ENCODE peak calls at places on chromosomes 5 and 9, in ten cellular contexts. One of them, this sample, is unnamed.

GRCh38 chr5:86797677-86798076 is 179.9 kb downstream of the COX7C start:
- DNase-seq in left ventricle myocardium inferior: no peak
- DNase-seq in SK-N-SH: no peak
- DNase-seq in SJSA1: no peak
- DNase-seq in aorta: no peak
- DNase-seq in CD4-positive, alpha-beta memory T cell: no peak
- DNase-seq in HCT116: no peak
- DNase-seq in IMR-90: no peak
- DNase-seq in right cardiac atrium: no peak
- DNase-seq in CD8-positive, alpha-beta T cell: no peak
- DNase-seq in this sample: no peak

GRCh38 chr9:129556576-129557191 is 64.2 kb downstream of the C9orf50 start:
- DNase-seq in left ventricle myocardium inferior: no peak
- DNase-seq in SK-N-SH: no peak
- DNase-seq in SJSA1: no peak
- DNase-seq in aorta: no peak
- DNase-seq in CD4-positive, alpha-beta memory T cell: no peak
- DNase-seq in HCT116: no peak
- DNase-seq in IMR-90: no peak
- DNase-seq in right cardiac atrium: no peak
- DNase-seq in CD8-positive, alpha-beta T cell: no peak
- DNase-seq in this sample: no peak

GRCh38 chr5:1662559-1663043 is 137.0 kb downstream of the MRPL36 start:
- DNase-seq in left ventricle myocardium inferior: no peak
- DNase-seq in SK-N-SH: no peak
- DNase-seq in SJSA1: no peak
- DNase-seq in aorta: no peak
- DNase-seq in CD4-positive, alpha-beta memory T cell: no peak
- DNase-seq in HCT116: no peak
- DNase-seq in IMR-90: no peak
- DNase-seq in right cardiac atrium: no peak
- DNase-seq in CD8-positive, alpha-beta T cell: no peak
- DNase-seq in this sample: no peak

GRCh38 chr9:106880863-106881262 is 17.9 kb downstream of the ZNF462 start:
- DNase-seq in left ventricle myocardium inferior: no peak
- DNase-seq in SK-N-SH: no peak
- DNase-seq in SJSA1: no peak
- DNase-seq in aorta: no peak
- DNase-seq in CD4-positive, alpha-beta memory T cell: no peak
- DNase-seq in HCT116: no peak
- DNase-seq in IMR-90: peak; percentile 82
- DNase-seq in right cardiac atrium: peak; percentile 37
- DNase-seq in CD8-positive, alpha-beta T cell: no peak
- DNase-seq in this sample: no peak

GRCh38 chr5:163645421-163646416 is 140.3 kb downstream of the MAT2B start:
- DNase-seq in left ventricle myocardium inferior: no peak
- DNase-seq in SK-N-SH: no peak
- DNase-seq in SJSA1: no peak
- DNase-seq in aorta: no peak
- DNase-seq in CD4-positive, alpha-beta memory T cell: no peak
- DNase-seq in HCT116: no peak
- DNase-seq in IMR-90: no peak
- DNase-seq in right cardiac atrium: no peak
- DNase-seq in CD8-positive, alpha-beta T cell: no peak
- DNase-seq in this sample: no peak

GRCh38 chr5:52988335-52989024 is 672 bp upstream of the ITGA2 start:
- DNase-seq in left ventricle myocardium inferior: no peak
- DNase-seq in SK-N-SH: peak; percentile 6
- DNase-seq in SJSA1: peak; percentile 38
- DNase-seq in aorta: no peak
- DNase-seq in CD4-positive, alpha-beta memory T cell: peak; percentile 1
- DNase-seq in HCT116: peak; percentile 23
- DNase-seq in IMR-90: no peak
- DNase-seq in right cardiac atrium: no peak
- DNase-seq in CD8-positive, alpha-beta T cell: no peak
- DNase-seq in this sample: no peak

GRCh38 chr9:84266087-84266561 is 74.4 kb downstream of the SLC28A3 start:
- DNase-seq in left ventricle myocardium inferior: no peak
- DNase-seq in SK-N-SH: no peak
- DNase-seq in SJSA1: no peak
- DNase-seq in aorta: no peak
- DNase-seq in CD4-positive, alpha-beta memory T cell: no peak
- DNase-seq in HCT116: no peak
- DNase-seq in IMR-90: no peak
- DNase-seq in right cardiac atrium: no peak
- DNase-seq in CD8-positive, alpha-beta T cell: no peak
- DNase-seq in this sample: no peak

GRCh38 chr5:158468444-158468843 is 609.5 kb upstream of the CLINT1 start:
- DNase-seq in left ventricle myocardium inferior: no peak
- DNase-seq in SK-N-SH: no peak
- DNase-seq in SJSA1: no peak
- DNase-seq in aorta: no peak
- DNase-seq in CD4-positive, alpha-beta memory T cell: no peak
- DNase-seq in HCT116: no peak
- DNase-seq in IMR-90: no peak
- DNase-seq in right cardiac atrium: no peak
- DNase-seq in CD8-positive, alpha-beta T cell: no peak
- DNase-seq in this sample: no peak

GRCh38 chr5:16957305-16958165 is 21.4 kb upstream of the MYO10 start:
- DNase-seq in left ventricle myocardium inferior: no peak
- DNase-seq in SK-N-SH: no peak
- DNase-seq in SJSA1: peak; percentile 86
- DNase-seq in aorta: no peak
- DNase-seq in CD4-positive, alpha-beta memory T cell: no peak
- DNase-seq in HCT116: no peak
- DNase-seq in IMR-90: peak; percentile 98
- DNase-seq in right cardiac atrium: no peak
- DNase-seq in CD8-positive, alpha-beta T cell: no peak
- DNase-seq in this sample: no peak

GRCh38 chr9:86771391-86771790 is 175.9 kb downstream of the GAS1 start:
- DNase-seq in left ventricle myocardium inferior: no peak
- DNase-seq in SK-N-SH: no peak
- DNase-seq in SJSA1: no peak
- DNase-seq in aorta: no peak
- DNase-seq in CD4-positive, alpha-beta memory T cell: no peak
- DNase-seq in HCT116: no peak
- DNase-seq in IMR-90: no peak
- DNase-seq in right cardiac atrium: no peak
- DNase-seq in CD8-positive, alpha-beta T cell: no peak
- DNase-seq in this sample: no peak

GRCh38 chr5:145683426-145683825 is 151.7 kb downstream of the PRELID2 start:
- DNase-seq in left ventricle myocardium inferior: no peak
- DNase-seq in SK-N-SH: no peak
- DNase-seq in SJSA1: no peak
- DNase-seq in aorta: no peak
- DNase-seq in CD4-positive, alpha-beta memory T cell: no peak
- DNase-seq in HCT116: no peak
- DNase-seq in IMR-90: no peak
- DNase-seq in right cardiac atrium: no peak
- DNase-seq in CD8-positive, alpha-beta T cell: no peak
- DNase-seq in this sample: no peak

GRCh38 chr5:58198330-58198729 is 261.6 kb downstream of the PLK2 start:
- DNase-seq in left ventricle myocardium inferior: no peak
- DNase-seq in SK-N-SH: no peak
- DNase-seq in SJSA1: no peak
- DNase-seq in aorta: no peak
- DNase-seq in CD4-positive, alpha-beta memory T cell: no peak
- DNase-seq in HCT116: no peak
- DNase-seq in IMR-90: no peak
- DNase-seq in right cardiac atrium: no peak
- DNase-seq in CD8-positive, alpha-beta T cell: no peak
- DNase-seq in this sample: no peak

GRCh38 chr9:109428854-109429253 is 69.3 kb downstream of the PTPN3 start:
- DNase-seq in left ventricle myocardium inferior: no peak
- DNase-seq in SK-N-SH: no peak
- DNase-seq in SJSA1: no peak
- DNase-seq in aorta: no peak
- DNase-seq in CD4-positive, alpha-beta memory T cell: no peak
- DNase-seq in HCT116: no peak
- DNase-seq in IMR-90: no peak
- DNase-seq in right cardiac atrium: no peak
- DNase-seq in CD8-positive, alpha-beta T cell: no peak
- DNase-seq in this sample: no peak

GRCh38 chr5:130065617-130066016 is 161.4 kb downstream of the CHSY3 start:
- DNase-seq in left ventricle myocardium inferior: no peak
- DNase-seq in SK-N-SH: no peak
- DNase-seq in SJSA1: no peak
- DNase-seq in aorta: no peak
- DNase-seq in CD4-positive, alpha-beta memory T cell: no peak
- DNase-seq in HCT116: no peak
- DNase-seq in IMR-90: no peak
- DNase-seq in right cardiac atrium: no peak
- DNase-seq in CD8-positive, alpha-beta T cell: no peak
- DNase-seq in this sample: no peak

GRCh38 chr5:85663708-85664031 is 954.1 kb upstream of the COX7C start:
- DNase-seq in left ventricle myocardium inferior: no peak
- DNase-seq in SK-N-SH: peak; percentile 24
- DNase-seq in SJSA1: no peak
- DNase-seq in aorta: no peak
- DNase-seq in CD4-positive, alpha-beta memory T cell: no peak
- DNase-seq in HCT116: no peak
- DNase-seq in IMR-90: no peak
- DNase-seq in right cardiac atrium: no peak
- DNase-seq in CD8-positive, alpha-beta T cell: no peak
- DNase-seq in this sample: no peak

GRCh38 chr5:147410496-147411395 is 99.1 kb downstream of the DPYSL3 start:
- DNase-seq in left ventricle myocardium inferior: peak; percentile 39
- DNase-seq in SK-N-SH: peak; percentile 40
- DNase-seq in SJSA1: no peak
- DNase-seq in aorta: no peak
- DNase-seq in CD4-positive, alpha-beta memory T cell: no peak
- DNase-seq in HCT116: no peak
- DNase-seq in IMR-90: no peak
- DNase-seq in right cardiac atrium: peak; percentile 71
- DNase-seq in CD8-positive, alpha-beta T cell: no peak
- DNase-seq in this sample: no peak
- H3K27ac ChIP-seq in left ventricle myocardium inferior: peak overlapping the region; percentile 65
- H3K27ac ChIP-seq in SK-N-SH: peak overlapping the region; percentile 81
- H3K27ac ChIP-seq in SJSA1: no peak overlapping the region
- H3K27ac ChIP-seq in aorta: peak overlapping the region; percentile 99
- H3K27ac ChIP-seq in CD4-positive, alpha-beta memory T cell: no peak overlapping the region
- H3K27ac ChIP-seq in HCT116: no peak overlapping the region
- H3K27ac ChIP-seq in IMR-90: peak overlapping the region; percentile 34
- H3K27ac ChIP-seq in right cardiac atrium: peak overlapping the region; percentile 3
- H3K27ac ChIP-seq in CD8-positive, alpha-beta T cell: no peak overlapping the region
- H3K27ac ChIP-seq in this sample: no peak overlapping the region

DNA sequence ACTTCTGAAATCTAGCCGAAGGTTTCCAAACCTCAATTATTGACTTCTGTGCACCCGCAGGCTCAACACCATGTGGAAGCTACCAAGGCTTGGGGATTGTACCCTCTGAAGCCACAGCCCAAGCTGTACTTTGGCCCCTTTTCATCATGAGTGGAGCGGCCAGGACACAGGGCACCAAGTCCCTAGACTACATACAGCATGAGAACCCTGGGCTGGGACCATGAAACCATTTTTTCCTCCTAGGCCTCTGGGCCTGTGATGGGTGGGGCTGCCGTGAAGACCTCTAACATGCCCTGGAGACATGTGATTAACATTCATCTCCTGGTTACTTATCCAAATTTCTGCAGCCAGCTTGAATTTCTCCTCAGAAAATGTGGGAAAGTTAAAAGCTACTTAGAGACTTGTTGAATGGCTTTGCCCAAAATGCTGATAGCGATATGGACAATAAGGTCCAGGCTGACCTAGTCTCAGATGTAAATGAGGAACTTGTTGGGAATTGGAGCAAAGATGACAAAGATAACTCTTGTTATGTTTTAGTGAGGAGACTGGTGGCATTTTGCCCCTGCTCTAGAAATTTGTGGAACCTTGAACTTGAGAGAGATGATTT is 34.1 kb upstream of the CPLANE1 start:
- DNase-seq in left ventricle myocardium inferior: no peak
- DNase-seq in SK-N-SH: no peak
- DNase-seq in SJSA1: no peak
- DNase-seq in aorta: no peak
- DNase-seq in CD4-positive, alpha-beta memory T cell: no peak
- DNase-seq in HCT116: no peak
- DNase-seq in IMR-90: no peak
- DNase-seq in right cardiac atrium: no peak
- DNase-seq in CD8-positive, alpha-beta T cell: no peak
- DNase-seq in this sample: no peak
- H3K9me3 ChIP-seq in left ventricle myocardium inferior: peaks cover 15% of the 10 kb centered on the region
- H3K9me3 ChIP-seq in SK-N-SH: no peaks in the 10 kb centered on the region
- H3K9me3 ChIP-seq in SJSA1: peaks cover 13% of the 10 kb centered on the region
- H3K9me3 ChIP-seq in aorta: no peaks in the 10 kb centered on the region
- H3K9me3 ChIP-seq in CD4-positive, alpha-beta memory T cell: no peaks in the 10 kb centered on the region
- H3K9me3 ChIP-seq in HCT116: peaks cover 4% of the 10 kb centered on the region
- H3K9me3 ChIP-seq in IMR-90: peaks cover 13% of the 10 kb centered on the region
- H3K9me3 ChIP-seq in right cardiac atrium: peaks cover 2% of the 10 kb centered on the region
- H3K9me3 ChIP-seq in CD8-positive, alpha-beta T cell: no peaks in the 10 kb centered on the region
- H3K9me3 ChIP-seq in this sample: peaks cover 8% of the 10 kb centered on the region

DNA sequence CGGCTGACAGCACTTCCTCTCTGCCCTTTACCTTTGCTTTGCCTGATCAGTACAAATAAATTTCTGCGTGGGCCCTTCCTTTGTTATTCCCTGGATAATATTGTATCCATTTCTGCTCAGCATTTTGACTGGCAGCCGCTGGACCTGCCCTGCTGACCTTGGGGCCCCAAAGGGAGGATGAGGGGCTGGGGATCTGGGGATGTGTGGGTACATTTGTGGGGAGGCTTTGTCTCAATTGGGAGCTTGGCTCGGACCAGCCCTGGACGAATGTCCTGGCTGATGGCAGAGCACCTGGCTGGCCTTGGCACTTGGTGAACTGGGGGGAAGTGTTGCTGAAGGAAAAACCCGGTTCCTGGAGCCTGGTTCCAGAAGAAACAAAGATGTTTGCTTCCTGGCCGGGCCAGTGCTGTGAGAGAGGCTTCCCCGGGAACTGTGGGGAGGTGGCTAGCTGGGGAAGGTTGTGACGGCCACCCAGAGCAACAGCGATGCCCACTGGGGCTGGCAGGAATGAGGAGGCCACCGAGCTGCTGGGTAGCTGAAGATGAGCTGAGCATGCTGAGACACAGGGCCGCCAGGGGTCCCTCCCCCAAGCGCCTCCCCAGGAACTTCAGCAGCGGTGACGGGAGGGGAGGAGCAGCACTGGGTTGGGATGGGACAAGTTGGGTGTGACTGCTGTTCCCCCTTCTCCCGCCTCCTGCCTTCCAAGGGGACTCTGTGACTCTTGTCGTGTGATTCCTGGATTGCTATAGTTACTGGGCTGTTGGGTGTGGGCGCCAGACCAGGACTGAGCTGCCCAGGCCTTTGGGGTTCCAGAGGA is 8.4 kb downstream of the LMX1B start:
- DNase-seq in left ventricle myocardium inferior: no peak
- DNase-seq in SK-N-SH: no peak
- DNase-seq in SJSA1: no peak
- DNase-seq in aorta: peak; percentile 31
- DNase-seq in CD4-positive, alpha-beta memory T cell: no peak
- DNase-seq in HCT116: no peak
- DNase-seq in IMR-90: no peak
- DNase-seq in right cardiac atrium: no peak
- DNase-seq in CD8-positive, alpha-beta T cell: no peak
- DNase-seq in this sample: no peak
- H3K4me1 ChIP-seq in left ventricle myocardium inferior: peaks cover 44% of the 10 kb centered on the region
- H3K4me1 ChIP-seq in SK-N-SH: no peaks in the 10 kb centered on the region
- H3K4me1 ChIP-seq in SJSA1: no peaks in the 10 kb centered on the region
- H3K4me1 ChIP-seq in aorta: no peaks in the 10 kb centered on the region
- H3K4me1 ChIP-seq in CD4-positive, alpha-beta memory T cell: peaks cover 22% of the 10 kb centered on the region
- H3K4me1 ChIP-seq in HCT116: no peaks in the 10 kb centered on the region
- H3K4me1 ChIP-seq in IMR-90: no peaks in the 10 kb centered on the region
- H3K4me1 ChIP-seq in right cardiac atrium: no peaks in the 10 kb centered on the region
- H3K4me1 ChIP-seq in CD8-positive, alpha-beta T cell: peaks cover 21% of the 10 kb centered on the region
- H3K4me1 ChIP-seq in this sample: peaks cover 17% of the 10 kb centered on the region

GRCh38 chr5:149804478-149805450 is 74.7 kb downstream of the PPARGC1B start:
- DNase-seq in left ventricle myocardium inferior: no peak
- DNase-seq in SK-N-SH: no peak
- DNase-seq in SJSA1: no peak
- DNase-seq in aorta: no peak
- DNase-seq in CD4-positive, alpha-beta memory T cell: no peak
- DNase-seq in HCT116: no peak
- DNase-seq in IMR-90: no peak
- DNase-seq in right cardiac atrium: no peak
- DNase-seq in CD8-positive, alpha-beta T cell: no peak
- DNase-seq in this sample: no peak
- H3K27ac ChIP-seq in left ventricle myocardium inferior: peak overlapping the region; percentile 94
- H3K27ac ChIP-seq in SK-N-SH: no peak overlapping the region
- H3K27ac ChIP-seq in SJSA1: no peak overlapping the region
- H3K27ac ChIP-seq in aorta: no peak overlapping the region
- H3K27ac ChIP-seq in CD4-positive, alpha-beta memory T cell: no peak overlapping the region
- H3K27ac ChIP-seq in HCT116: no peak overlapping the region
- H3K27ac ChIP-seq in IMR-90: no peak overlapping the region
- H3K27ac ChIP-seq in right cardiac atrium: peak overlapping the region; percentile 32
- H3K27ac ChIP-seq in CD8-positive, alpha-beta T cell: no peak overlapping the region
- H3K27ac ChIP-seq in this sample: no peak overlapping the region